ENCODE peak calls at places on chromosome 6, in six cellular contexts. One of them, this sample, is unnamed.

GRCh38 chr6:28943557-28944411 is 20.0 kb upstream of the TRIM27 start:
- DNase-seq in GM20000: peak; percentile 57
- DNase-seq in T follicular helper cell: no peak
- DNase-seq in COLO829: no peak
- DNase-seq in SJSA1: peak; percentile 86
- DNase-seq in smooth muscle cell of the brain vasculature: no peak
- DNase-seq in this sample: no peak

GRCh38 chr6:110703906-110704594 is 111.2 kb downstream of the CDK19 start:
- DNase-seq in smooth muscle cell of the brain vasculature: no peak
- DNase-seq in T follicular helper cell: no peak
- DNase-seq in GM20000: no peak
- DNase-seq in COLO829: no peak
- DNase-seq in SJSA1: no peak
- DNase-seq in this sample: no peak

GRCh38 chr6:111566873-111567517 is 38.7 kb downstream of the TRAF3IP2 start:
- DNase-seq in GM20000: no peak
- DNase-seq in SJSA1: peak; percentile 40
- DNase-seq in smooth muscle cell of the brain vasculature: no peak
- DNase-seq in T follicular helper cell: no peak
- DNase-seq in COLO829: peak; percentile 66
- DNase-seq in this sample: no peak

GRCh38 chr6:128516514-128516898 is 3.9 kb downstream of the PTPRK start:
- DNase-seq in GM20000: no peak
- DNase-seq in COLO829: no peak
- DNase-seq in T follicular helper cell: no peak
- DNase-seq in SJSA1: no peak
- DNase-seq in smooth muscle cell of the brain vasculature: no peak
- DNase-seq in this sample: no peak

GRCh38 chr6:127956260-127956888 is 55.5 kb upstream of the THEMIS start:
- DNase-seq in T follicular helper cell: no peak
- DNase-seq in COLO829: no peak
- DNase-seq in GM20000: no peak
- DNase-seq in smooth muscle cell of the brain vasculature: no peak
- DNase-seq in SJSA1: no peak
- DNase-seq in this sample: no peak

GRCh38 chr6:119276211-119276610 is 73.3 kb downstream of the MAN1A1 start:
- DNase-seq in smooth muscle cell of the brain vasculature: no peak
- DNase-seq in T follicular helper cell: no peak
- DNase-seq in SJSA1: no peak
- DNase-seq in COLO829: no peak
- DNase-seq in GM20000: no peak
- DNase-seq in this sample: no peak

GRCh38 chr6:161138545-161139303 is 135.1 kb downstream of the AGPAT4 start:
- DNase-seq in GM20000: no peak
- DNase-seq in T follicular helper cell: no peak
- DNase-seq in COLO829: no peak
- DNase-seq in SJSA1: no peak
- DNase-seq in smooth muscle cell of the brain vasculature: no peak
- DNase-seq in this sample: no peak

GRCh38 chr6:122799916-122800701 is 11.1 kb downstream of the SMPDL3A start:
- DNase-seq in T follicular helper cell: no peak
- DNase-seq in smooth muscle cell of the brain vasculature: no peak
- DNase-seq in SJSA1: peak; percentile 57
- DNase-seq in GM20000: no peak
- DNase-seq in COLO829: no peak
- DNase-seq in this sample: no peak

GRCh38 chr6:101080597-101080996 is 199.5 kb upstream of the ASCC3 start:
- DNase-seq in T follicular helper cell: no peak
- DNase-seq in COLO829: peak; percentile 18
- DNase-seq in SJSA1: no peak
- DNase-seq in smooth muscle cell of the brain vasculature: no peak
- DNase-seq in GM20000: no peak
- DNase-seq in this sample: no peak

GRCh38 chr6:41713650-41714291 is 21.6 kb downstream of the TFEB start:
- DNase-seq in SJSA1: no peak
- DNase-seq in COLO829: no peak
- DNase-seq in smooth muscle cell of the brain vasculature: no peak
- DNase-seq in GM20000: peak; percentile 49
- DNase-seq in T follicular helper cell: no peak
- DNase-seq in this sample: no peak

GRCh38 chr6:126959765-126960164 is 158.7 kb upstream of the RSPO3 start:
- DNase-seq in COLO829: no peak
- DNase-seq in GM20000: no peak
- DNase-seq in SJSA1: no peak
- DNase-seq in smooth muscle cell of the brain vasculature: no peak
- DNase-seq in T follicular helper cell: no peak
- DNase-seq in this sample: no peak

GRCh38 chr6:4670295-4670694 is 105.9 kb upstream of the CDYL start:
- DNase-seq in T follicular helper cell: no peak
- DNase-seq in smooth muscle cell of the brain vasculature: no peak
- DNase-seq in GM20000: no peak
- DNase-seq in SJSA1: no peak
- DNase-seq in COLO829: no peak
- DNase-seq in this sample: no peak

GRCh38 chr6:144647406-144647964 is 362.4 kb downstream of the UTRN start:
- DNase-seq in smooth muscle cell of the brain vasculature: no peak
- DNase-seq in T follicular helper cell: no peak
- DNase-seq in GM20000: no peak
- DNase-seq in COLO829: no peak
- DNase-seq in SJSA1: no peak
- DNase-seq in this sample: no peak

GRCh38 chr6:170038251-170038650 is 252.6 kb downstream of the DLL1 start:
- DNase-seq in COLO829: no peak
- DNase-seq in GM20000: no peak
- DNase-seq in SJSA1: no peak
- DNase-seq in smooth muscle cell of the brain vasculature: no peak
- DNase-seq in T follicular helper cell: no peak
- DNase-seq in this sample: no peak

GRCh38 chr6:119116712-119117281 is 38.3 kb upstream of the FAM184A start:
- DNase-seq in T follicular helper cell: no peak
- DNase-seq in COLO829: no peak
- DNase-seq in GM20000: no peak
- DNase-seq in SJSA1: no peak
- DNase-seq in smooth muscle cell of the brain vasculature: no peak
- DNase-seq in this sample: no peak

GRCh38 chr6:43508481-43509141 is 1.5 kb downstream of the LRRC73 start:
- DNase-seq in COLO829: no peak
- DNase-seq in smooth muscle cell of the brain vasculature: no peak
- DNase-seq in T follicular helper cell: no peak
- DNase-seq in SJSA1: no peak
- DNase-seq in GM20000: no peak
- DNase-seq in this sample: no peak

GRCh38 chr6:107272246-107272645 is 156.9 kb upstream of the BEND3 start:
- DNase-seq in GM20000: no peak
- DNase-seq in T follicular helper cell: no peak
- DNase-seq in SJSA1: no peak
- DNase-seq in smooth muscle cell of the brain vasculature: no peak
- DNase-seq in COLO829: no peak
- DNase-seq in this sample: no peak

GRCh38 chr6:33702345-33702977 is 9.0 kb downstream of the UQCC2 start:
- DNase-seq in smooth muscle cell of the brain vasculature: no peak
- DNase-seq in T follicular helper cell: no peak
- DNase-seq in GM20000: no peak
- DNase-seq in COLO829: peak; percentile 74
- DNase-seq in SJSA1: no peak
- DNase-seq in this sample: no peak

GRCh38 chr6:43980004-43980795 is 147.1 kb downstream of the MRPL14 start:
- DNase-seq in GM20000: no peak
- DNase-seq in T follicular helper cell: no peak
- DNase-seq in COLO829: no peak
- DNase-seq in SJSA1: no peak
- DNase-seq in smooth muscle cell of the brain vasculature: no peak
- DNase-seq in this sample: no peak

GRCh38 chr6:16514249-16514648 is 247.0 kb downstream of the ATXN1 start:
- DNase-seq in SJSA1: peak; percentile 49
- DNase-seq in GM20000: peak; percentile 47
- DNase-seq in COLO829: peak; percentile 45
- DNase-seq in smooth muscle cell of the brain vasculature: peak; percentile 39
- DNase-seq in T follicular helper cell: no peak
- DNase-seq in this sample: no peak

GRCh38 chr6:88166901-88167624 is 916 bp upstream of the CNR1 start:
- DNase-seq in smooth muscle cell of the brain vasculature: no peak
- DNase-seq in SJSA1: no peak
- DNase-seq in T follicular helper cell: no peak
- DNase-seq in COLO829: no peak
- DNase-seq in GM20000: peak; percentile 51
- DNase-seq in this sample: no peak

GRCh38 chr6:93417421-93417996 is 1.9 kb downstream of the EPHA7 start:
- DNase-seq in GM20000: peak; percentile 42
- DNase-seq in SJSA1: no peak
- DNase-seq in T follicular helper cell: no peak
- DNase-seq in smooth muscle cell of the brain vasculature: no peak
- DNase-seq in COLO829: no peak
- DNase-seq in this sample: no peak

GRCh38 chr6:37674161-37674560 is 23.5 kb downstream of the MDGA1 start:
- DNase-seq in SJSA1: no peak
- DNase-seq in smooth muscle cell of the brain vasculature: no peak
- DNase-seq in GM20000: no peak
- DNase-seq in COLO829: no peak
- DNase-seq in T follicular helper cell: no peak
- DNase-seq in this sample: no peak

GRCh38 chr6:76631641-76632040 is 559.2 kb upstream of the IMPG1 start:
- DNase-seq in GM20000: no peak
- DNase-seq in smooth muscle cell of the brain vasculature: no peak
- DNase-seq in SJSA1: no peak
- DNase-seq in T follicular helper cell: no peak
- DNase-seq in COLO829: no peak
- DNase-seq in this sample: no peak

GRCh38 chr6:3809515-3809891 is 39.7 kb upstream of the FAM50B start:
- DNase-seq in SJSA1: no peak
- DNase-seq in T follicular helper cell: no peak
- DNase-seq in GM20000: no peak
- DNase-seq in smooth muscle cell of the brain vasculature: no peak
- DNase-seq in COLO829: no peak
- DNase-seq in this sample: no peak

GRCh38 chr6:16095180-16095579 is 33.7 kb upstream of the MYLIP start:
- DNase-seq in T follicular helper cell: no peak
- DNase-seq in smooth muscle cell of the brain vasculature: no peak
- DNase-seq in COLO829: no peak
- DNase-seq in GM20000: no peak
- DNase-seq in SJSA1: no peak
- DNase-seq in this sample: no peak

GRCh38 chr6:46015119-46015968 is at the start of gene CLIC5:
- DNase-seq in T follicular helper cell: peak; percentile 9
- DNase-seq in COLO829: no peak
- DNase-seq in GM20000: peak; percentile 70
- DNase-seq in smooth muscle cell of the brain vasculature: no peak
- DNase-seq in SJSA1: no peak
- DNase-seq in this sample: no peak

This sample was measured in brain pericyte.